ENCODE peak calls at places on chromosomes 5 and 9, in five cellular contexts. Y, R, V, P and A are unnamed samples.

GRCh38 chr5:69007726-69008368 is 86.0 kb upstream of the SLC30A5 start:
- DNase-seq in Y (peak; percentile 55), R (peak; percentile 66), V (peak; percentile 8), P (peak; percentile 30), A (peak; percentile 70)

GRCh38 chr9:116149844-116150243 is 3.7 kb upstream of the PAPPA start:
- DNase-seq in Y (no peak), R (peak; percentile 32), V (no peak), P (no peak), A (peak; percentile 53)

GRCh38 chr9:134738869-134739659 is 97.5 kb downstream of the COL5A1 start:
- DNase-seq in Y (peak; percentile 78), R (peak; percentile 72), V (no peak), P (peak; percentile 49), A (peak; percentile 94)

GRCh38 chr9:109519366-109519765 is 21.3 kb upstream of the PTPN3 start:
- DNase-seq in Y (no peak), R (no peak), V (no peak), P (no peak), A (no peak)

GRCh38 chr9:17229945-17230560 is 95.2 kb downstream of the CNTLN start:
- DNase-seq in Y (no peak), R (no peak), V (no peak), P (no peak), A (no peak)

GRCh38 chr9:120402741-120403542 is 177.0 kb downstream of the CDK5RAP2 start:
- DNase-seq in Y (peak; percentile 76), R (peak; percentile 47), V (no peak), P (peak; percentile 98), A (no peak)

GRCh38 chr9:87285183-87285582 is 212.5 kb upstream of the DAPK1 start:
- DNase-seq in Y (no peak), R (no peak), V (no peak), P (peak; percentile 23), A (peak; percentile 27)

GRCh38 chr5:7794301-7794700 is 56.6 kb downstream of the CFAP90 start:
- DNase-seq in Y (no peak), R (no peak), V (peak; percentile 59), P (no peak), A (no peak)

GRCh38 chr9:98591696-98592095 is 117.0 kb downstream of the GABBR2 start:
- DNase-seq in Y (no peak), R (no peak), V (no peak), P (no peak), A (no peak)

GRCh38 chr5:89572696-89573095 is 689.7 kb upstream of the MEF2C start:
- DNase-seq in Y (no peak), R (no peak), V (no peak), P (peak; percentile 72), A (no peak)

GRCh38 chr5:142499591-142500384 is 175.0 kb upstream of the SPRY4 start:
- DNase-seq in Y (no peak), R (no peak), V (no peak), P (no peak), A (no peak)

GRCh38 chr9:123246534-123246933 is 21.9 kb downstream of the STRBP start:
- DNase-seq in Y (no peak), R (no peak), V (no peak), P (no peak), A (no peak)

GRCh38 chr9:112361602-112362001 is 18.3 kb upstream of the HSDL2 start:
- DNase-seq in Y (no peak), R (no peak), V (no peak), P (peak; percentile 59), A (peak; percentile 18)

GRCh38 chr5:175353876-175354275 is 90.1 kb downstream of the DRD1 start:
- DNase-seq in Y (no peak), R (no peak), V (no peak), P (peak; percentile 64), A (no peak)

GRCh38 chr5:142202282-142202681 is 93.7 kb downstream of the NDFIP1 start:
- DNase-seq in Y (no peak), R (no peak), V (no peak), P (peak; percentile 65), A (no peak)

GRCh38 chr5:56685503-56686217 is 129.7 kb upstream of the MAP3K1 start:
- DNase-seq in Y (no peak), R (no peak), V (no peak), P (peak; percentile 28), A (no peak)

GRCh38 chr9:124973807-124974206 is 32.9 kb upstream of the GOLGA1 start:
- DNase-seq in Y (no peak), R (no peak), V (no peak), P (no peak), A (no peak)

GRCh38 chr9:122988919-122989614 is 44.4 kb upstream of the GPR21 start:
- DNase-seq in Y (no peak), R (no peak), V (no peak), P (no peak), A (no peak)

GRCh38 chr5:115735108-115735998 is 81.1 kb downstream of the CDO1 start:
- DNase-seq in Y (no peak), R (no peak), V (no peak), P (no peak), A (no peak)

GRCh38 chr9:132670816-132671371 is 630 bp downstream of the GTF3C4 start:
- DNase-seq in Y (peak; percentile 38), R (peak; percentile 48), V (no peak), P (peak; percentile 13), A (peak; percentile 70)

GRCh38 chr9:116945817-116946216 is 258.7 kb downstream of the TRIM32 start:
- DNase-seq in Y (no peak), R (no peak), V (no peak), P (no peak), A (no peak)

GRCh38 chr5:170572453-170572852 is 68.6 kb downstream of the KCNIP1 start:
- DNase-seq in Y (no peak), R (no peak), V (peak; percentile 25), P (no peak), A (no peak)

DNA sequence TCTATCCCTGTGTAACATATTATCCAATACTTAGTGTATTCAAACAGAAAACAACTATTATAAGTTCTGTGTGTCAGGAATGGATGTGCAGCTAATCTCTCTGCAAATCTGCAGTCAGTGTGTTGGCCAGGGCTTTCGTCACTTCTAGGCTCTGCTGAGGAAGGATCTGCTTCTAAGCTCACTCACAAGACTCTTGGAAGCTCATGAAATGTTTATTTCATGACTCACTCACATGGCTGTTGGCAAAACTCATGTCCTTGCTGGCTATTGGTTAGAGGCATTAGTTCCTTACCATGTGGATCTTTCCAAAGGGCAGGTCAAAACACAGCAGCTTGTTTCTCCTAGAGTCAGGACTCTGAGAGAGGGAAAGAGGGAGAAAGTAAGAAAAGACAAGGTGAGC is 367.4 kb upstream of the SMARCA2 start:
- DNase-seq in Y (no peak), R (no peak), V (no peak), P (no peak), A (no peak)
- TF ChIP-seq RCOR1 in Y (no peak), R (no peak), V (no peak), P (no peak), A (no peak)

GRCh38 chr9:131104016-131104740 is 7.8 kb downstream of the AIF1L start:
- DNase-seq in Y (no peak), R (no peak), V (no peak), P (no peak), A (no peak)

GRCh38 chr9:131105952-131106351 is 9.6 kb downstream of the AIF1L start:
- DNase-seq in Y (no peak), R (no peak), V (no peak), P (no peak), A (no peak)

GRCh38 chr9:131111854-131112311 is 13.5 kb upstream of the NUP214 start:
- DNase-seq in Y (no peak), R (no peak), V (no peak), P (no peak), A (no peak)

GRCh38 chr9:131111186-131111853 is 14.1 kb upstream of the NUP214 start:
- DNase-seq in Y (no peak), R (no peak), V (no peak), P (no peak), A (no peak)

DNA sequence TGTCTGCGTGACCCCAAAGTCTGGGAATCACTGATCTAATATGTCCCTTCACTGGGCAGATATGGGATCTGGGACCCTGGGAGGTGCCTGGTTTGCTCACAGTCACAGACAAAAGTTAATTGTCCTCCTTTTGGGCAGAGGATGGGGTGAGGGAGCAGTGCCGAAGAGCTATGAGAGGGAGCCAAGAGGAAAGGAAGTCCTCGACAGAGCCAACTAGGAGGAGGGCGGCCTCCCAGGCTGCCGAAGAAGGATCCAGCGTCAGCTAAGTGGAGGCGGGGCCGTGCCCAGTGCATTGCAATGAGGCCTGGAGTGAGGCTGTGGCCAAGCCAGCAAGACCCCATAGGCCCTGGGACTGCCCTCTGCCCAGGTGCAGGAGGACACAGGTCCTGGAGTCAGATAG is 11.4 kb downstream of the AIF1L start:
- DNase-seq in Y (no peak), R (no peak), V (no peak), P (no peak), A (peak; percentile 8)
- TF ChIP-seq RCOR1 in Y (no peak), R (no peak), V (no peak), P (no peak), A (no peak)

GRCh38 chr5:145937432-145938250 is 1.3 kb downstream of the SH3RF2 start:
- DNase-seq in Y (peak; percentile 78), R (no peak), V (no peak), P (peak; percentile 51), A (peak; percentile 45)
- TF ChIP-seq RCOR1 in Y (no peak), R (no peak), V (no peak), P (no peak), A (no peak)

DNA sequence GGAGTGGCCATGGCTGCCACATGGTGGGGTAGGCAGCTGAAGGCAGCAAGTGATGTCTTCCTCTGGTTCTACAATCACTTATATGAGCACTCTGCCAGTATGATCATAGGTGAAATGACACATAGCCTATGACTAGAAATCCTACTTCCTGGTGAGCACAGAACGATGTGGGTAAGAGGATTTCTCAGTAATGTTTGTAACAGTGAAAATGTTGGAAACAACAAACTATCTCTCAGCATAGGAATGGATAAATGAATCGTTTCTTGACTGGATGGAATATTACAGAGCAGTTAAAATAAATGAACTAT is 187.0 kb upstream of the S1PR3 start:
- DNase-seq in Y (no peak), R (no peak), V (no peak), P (peak; percentile 46), A (no peak)
- TF ChIP-seq RCOR1 in Y (no peak), R (no peak), V (no peak), P (no peak), A (no peak)

GRCh38 chr5:131260895-131261294 is 3.0 kb upstream of the CDC42SE2 start:
- DNase-seq in Y (no peak), R (no peak), V (no peak), P (no peak), A (no peak)
- TF ChIP-seq RCOR1 in Y (no peak), R (no peak), V (no peak), P (no peak), A (no peak)

GRCh38 chr5:124157320-124157719 is 589.1 kb downstream of the ZNF608 start:
- DNase-seq in Y (no peak), R (no peak), V (peak; percentile 4), P (no peak), A (no peak)

GRCh38 chr5:124156408-124157027 is 589.9 kb downstream of the ZNF608 start:
- DNase-seq in Y (no peak), R (no peak), V (no peak), P (peak; percentile 45), A (no peak)

GRCh38 chr5:124160265-124160664 is 586.2 kb downstream of the ZNF608 start:
- DNase-seq in Y (no peak), R (no peak), V (no peak), P (no peak), A (no peak)

GRCh38 chr5:124154714-124155113 is 591.7 kb downstream of the ZNF608 start:
- DNase-seq in Y (no peak), R (no peak), V (no peak), P (no peak), A (no peak)
- TF ChIP-seq RCOR1 in Y (no peak), R (no peak), V (no peak), P (no peak), A (no peak)